ENCODE peak calls at places on chromosomes 3 and 15, in ten cellular contexts. C is hepatic stellate cell; E is left colon; F is stimulated activated CD4-positive, alpha-beta T cell treated with anti-CD3 and anti-CD28 coated beads, Interleukin-1b, Interleukin-23, amount 100 ng/mL, for 4 hours; Q is mucosa of descending colon; N is CD4-positive, CD25-positive, alpha-beta regulatory T cell; P is stimulated activated CD8-positive, alpha-beta memory T cell treated with anti-CD3 and anti-CD28 coated beads, Interleukin-12 subunit alpha, Interleukin-12 subunit beta, amount 100 ng/mL, for 4 hours; T is caudate nucleus; G is GM13976; V is AG08396. D is an unnamed sample.

GRCh38 chr15:38128389-38128788 is 124.2 kb upstream of the SPRED1 start:
- DNase-seq in V (no peak), F (no peak), E (no peak), N (no peak), P (no peak), G (no peak), C (no peak), T (no peak), Q (no peak), D (peak; percentile 15)

GRCh38 chr3:145272684-145273083 is 888.3 kb downstream of the PLOD2 start:
- DNase-seq in F (no peak), T (no peak), E (no peak), P (no peak), G (no peak), Q (no peak), C (no peak), N (no peak), V (no peak), D (no peak)

GRCh38 chr3:61956236-61956635 is 394.9 kb downstream of the PTPRG start:
- DNase-seq in G (no peak), F (no peak), T (no peak), E (no peak), C (peak; percentile 20), Q (no peak), V (peak; percentile 40), P (no peak), N (no peak), D (peak; percentile 69)

GRCh38 chr15:77568960-77569646 is 63.6 kb downstream of the LINGO1 start:
- DNase-seq in V (no peak), N (no peak), G (no peak), T (no peak), Q (no peak), E (no peak), F (no peak), P (no peak), C (peak; percentile 80), D (no peak)

GRCh38 chr3:196726788-196727675 is 12.6 kb upstream of the PAK2 start:
- DNase-seq in N (no peak), T (no peak), G (peak; percentile 28), Q (no peak), E (no peak), C (peak; percentile 47), F (no peak), V (peak; percentile 8), P (no peak), D (peak; percentile 9)

GRCh38 chr3:101779808-101780366 is 876 bp downstream of the NXPE3 start:
- DNase-seq in Q (no peak), T (no peak), E (no peak), N (no peak), C (no peak), P (no peak), V (no peak), F (no peak), G (no peak), D (no peak)

GRCh38 chr3:116815831-116816588 is 106.4 kb downstream of the TUSC7 start:
- DNase-seq in C (no peak), V (no peak), F (no peak), T (no peak), N (no peak), Q (no peak), P (no peak), G (no peak), E (peak; percentile 6), D (no peak)

GRCh38 chr3:87873136-87873535 is 185.7 kb downstream of the CGGBP1 start:
- DNase-seq in P (no peak), C (no peak), V (no peak), G (no peak), N (no peak), Q (no peak), T (no peak), F (no peak), E (no peak), D (no peak)

GRCh38 chr15:29043731-29044485 is 158.1 kb downstream of the APBA2 start:
- DNase-seq in Q (no peak), G (no peak), P (no peak), E (no peak), V (peak; percentile 42), C (no peak), N (no peak), F (no peak), T (no peak), D (no peak)

GRCh38 chr3:129985113-129985512 is 10.6 kb downstream of the TRH start:
- DNase-seq in V (no peak), E (no peak), G (no peak), C (no peak), Q (no peak), N (no peak), F (no peak), T (no peak), P (no peak), D (no peak)

GRCh38 chr3:174436367-174436766 is 422.8 kb upstream of the NAALADL2 start:
- DNase-seq in P (no peak), V (no peak), T (no peak), F (no peak), Q (no peak), G (no peak), E (no peak), N (no peak), C (no peak), D (no peak)

GRCh38 chr15:23497710-23498111 is 50.7 kb upstream of the GOLGA6L2 start:
- DNase-seq in N (no peak), F (no peak), P (no peak), G (no peak), C (no peak), Q (no peak), T (no peak), V (no peak), E (peak; percentile 4), D (peak; percentile 15)

GRCh38 chr15:69526086-69526485 is 73.5 kb downstream of the RPLP1 start:
- DNase-seq in G (no peak), Q (no peak), N (no peak), T (no peak), E (no peak), V (no peak), C (no peak), F (no peak), P (no peak), D (no peak)

GRCh38 chr3:29186131-29186599 is 94.7 kb upstream of the RBMS3 start:
- DNase-seq in V (peak; percentile 59), F (no peak), Q (no peak), G (no peak), T (no peak), N (no peak), P (no peak), C (no peak), E (no peak), D (peak; percentile 97)

D was measured in ACHN.